ENCODE peak calls at places on chromosomes 1 and 21, in six cellular contexts. F is sigmoid colon, D is stomach, O is endothelial cell of umbilical vein, Z is spleen, C is K562. U is an unnamed sample.

GRCh38 chr1:163928080-163928479 is 606.3 kb downstream of the NUF2 start:
- DNase-seq in O (no peak), F (no peak), C (no peak), Z (no peak), D (no peak), U (no peak)

GRCh38 chr1:84385347-84385746 is 12.9 kb upstream of the DNASE2B start:
- DNase-seq in O (no peak), C (no peak), Z (no peak), D (no peak), F (no peak), U (no peak)

GRCh38 chr1:35564037-35564883 is 6.7 kb downstream of the NCDN start:
- DNase-seq in C (peak; percentile 85), F (peak; percentile 85), D (peak; percentile 88), O (peak; percentile 70), Z (peak; percentile 89), U (peak; percentile 80)

GRCh38 chr1:89465201-89465600 is 59.4 kb upstream of the LRRC8B start:
- DNase-seq in O (no peak), F (no peak), C (no peak), D (no peak), Z (no peak), U (no peak)

GRCh38 chr1:100463809-100464424 is 74.0 kb upstream of the GPR88 start:
- DNase-seq in C (peak; percentile 49), D (peak; percentile 63), Z (peak; percentile 88), O (peak; percentile 48), F (peak; percentile 82), U (no peak)

GRCh38 chr1:19463204-19463803 is 22.0 kb downstream of the CAPZB start:
- DNase-seq in Z (peak; percentile 89), O (no peak), F (no peak), D (no peak), C (no peak), U (peak; percentile 69)

GRCh38 chr21:43782741-43783700 is 6.4 kb upstream of the RRP1 start:
- DNase-seq in F (no peak), D (no peak), O (no peak), Z (no peak), C (no peak), U (no peak)

GRCh38 chr1:167805041-167805556 is 83.3 kb downstream of the MPZL1 start:
- DNase-seq in O (no peak), D (no peak), Z (no peak), F (no peak), C (no peak), U (no peak)

GRCh38 chr1:111621050-111621449 is 1.5 kb downstream of the RAP1A start:
- DNase-seq in F (no peak), Z (no peak), O (peak; percentile 14), D (no peak), C (no peak), U (no peak)

GRCh38 chr1:240613353-240614142 is 1.6 kb upstream of the GREM2 start:
- DNase-seq in O (no peak), D (no peak), C (no peak), Z (no peak), F (no peak), U (no peak)

GRCh38 chr21:19197950-19198349 is 794.4 kb upstream of the TMPRSS15 start:
- DNase-seq in O (no peak), F (no peak), D (no peak), C (no peak), Z (no peak), U (no peak)

GRCh38 chr1:112717263-112717662 is 2.1 kb upstream of the PPM1J start:
- DNase-seq in C (no peak), Z (no peak), D (no peak), F (no peak), O (no peak), U (no peak)

GRCh38 chr1:27569088-27569459 is 34.9 kb downstream of the AHDC1 start:
- DNase-seq in C (no peak), F (peak; percentile 78), O (no peak), D (no peak), Z (no peak), U (no peak)

GRCh38 chr1:207867136-207868081 is 43.5 kb downstream of the CD34 start:
- DNase-seq in D (peak; percentile 72), Z (peak; percentile 90), F (peak; percentile 85), C (no peak), O (peak; percentile 43), U (peak; percentile 32)

GRCh38 chr1:94326329-94326728 is 88.9 kb upstream of the ARHGAP29 start:
- DNase-seq in C (no peak), O (no peak), F (no peak), Z (no peak), D (no peak), U (no peak)

GRCh38 chr1:25647863-25648262 is 31.3 kb downstream of the MAN1C1 start:
- DNase-seq in F (no peak), Z (no peak), C (no peak), O (no peak), D (no peak), U (no peak)

GRCh38 chr1:232655746-232656085 is 25.8 kb upstream of the SIPA1L2 start:
- DNase-seq in O (no peak), Z (no peak), C (no peak), F (no peak), D (no peak), U (no peak)

GRCh38 chr1:235601087-235601486 is 48.5 kb downstream of the GNG4 start:
- DNase-seq in D (peak; percentile 27), C (peak; percentile 37), F (no peak), O (peak; percentile 12), Z (peak; percentile 47), U (no peak)

GRCh38 chr1:88729297-88729696 is 45.2 kb downstream of the PKN2 start:
- DNase-seq in O (no peak), C (no peak), D (no peak), F (no peak), Z (no peak), U (no peak)

GRCh38 chr1:192979542-192979941 is 79.6 kb downstream of the UCHL5 start:
- DNase-seq in F (no peak), C (no peak), Z (no peak), O (no peak), D (no peak), U (no peak)

GRCh38 chr1:60078182-60078581 is 4.6 kb upstream of the C1orf87 start:
- DNase-seq in D (no peak), O (no peak), F (no peak), C (no peak), Z (no peak), U (no peak)

GRCh38 chr1:53285969-53286760 is 41.7 kb downstream of the LRP8 start:
- DNase-seq in O (no peak), Z (no peak), F (no peak), D (no peak), C (no peak), U (no peak)

GRCh38 chr1:52574594-52574993 is 21.7 kb upstream of the TUT4 start:
- DNase-seq in F (no peak), O (peak; percentile 85), D (no peak), Z (no peak), C (no peak), U (no peak)

GRCh38 chr1:115210302-115210711 is 121.0 kb upstream of the TSPAN2 start:
- DNase-seq in D (no peak), C (no peak), F (no peak), O (no peak), Z (no peak), U (no peak)

GRCh38 chr1:59026472-59026948 is 242.7 kb upstream of the JUN start:
- DNase-seq in Z (no peak), D (no peak), F (no peak), O (no peak), C (no peak), U (no peak)

GRCh38 chr1:224881762-224882211 is 47.7 kb upstream of the DNAH14 start:
- DNase-seq in O (no peak), C (no peak), F (no peak), D (no peak), Z (no peak), U (no peak)

GRCh38 chr21:37208056-37208705 is 59.0 kb downstream of the VPS26C start:
- DNase-seq in F (no peak), Z (peak; percentile 91), D (peak; percentile 62), C (peak; percentile 36), O (no peak), U (peak; percentile 51)

GRCh38 chr1:212630159-212630900 is 21.8 kb downstream of the ATF3 start:
- DNase-seq in O (peak; percentile 42), F (peak; percentile 82), C (peak; percentile 85), D (peak; percentile 68), Z (peak; percentile 89), U (peak; percentile 66)

GRCh38 chr1:201903135-201903534 is 14.4 kb downstream of the SHISA4 start:
- DNase-seq in D (no peak), C (no peak), Z (no peak), O (no peak), F (peak; percentile 84), U (peak; percentile 26)

GRCh38 chr1:168223681-168224515 is 1.9 kb upstream of the SFT2D2 start:
- DNase-seq in O (no peak), F (no peak), D (no peak), C (no peak), Z (no peak), U (no peak)

GRCh38 chr1:63802109-63802508 is 28.3 kb downstream of the ROR1 start:
- DNase-seq in F (no peak), Z (no peak), C (no peak), O (no peak), D (no peak), U (no peak)

DNA sequence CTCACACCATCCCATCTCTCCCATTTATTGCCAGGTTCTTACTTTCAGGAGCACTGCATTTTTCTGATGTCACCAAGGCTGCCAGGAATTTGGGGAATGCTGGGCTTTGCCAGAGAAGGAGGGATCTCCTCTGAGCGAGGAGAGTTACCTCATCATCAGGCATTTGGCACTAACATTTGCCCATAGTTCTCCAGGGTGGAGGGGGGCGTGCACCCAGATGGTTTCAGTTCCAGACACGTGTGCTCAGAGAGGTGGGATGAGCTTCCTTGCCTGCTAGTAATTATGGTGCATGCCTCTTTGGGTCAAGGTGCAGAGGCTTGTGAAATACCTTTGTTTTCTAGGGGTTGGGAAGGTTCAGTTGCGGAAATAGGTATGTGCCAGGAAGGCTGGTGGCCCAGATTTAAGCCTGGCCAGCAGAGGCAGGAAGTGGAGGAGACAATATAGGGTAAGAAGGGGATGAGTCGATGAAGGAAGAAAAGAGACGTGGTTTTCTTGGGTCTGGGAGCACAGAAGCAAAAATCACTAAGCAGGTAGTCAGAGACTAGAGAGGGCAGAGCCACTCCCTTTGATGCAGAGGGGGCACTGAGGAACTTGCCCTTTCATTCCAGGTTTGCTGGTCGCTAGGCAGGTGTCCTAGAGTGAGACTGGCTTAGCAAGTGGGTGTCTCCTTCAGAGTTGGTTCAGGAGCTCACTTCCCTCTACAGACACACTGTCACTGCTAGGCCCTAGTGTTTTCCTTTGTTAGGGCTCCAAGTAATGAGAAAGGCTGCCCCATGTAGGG is 7.2 kb downstream of the TUFT1 start:
- DNase-seq in F (peak; percentile 82), C (no peak), Z (no peak), D (peak; percentile 65), O (peak; percentile 60), U (peak; percentile 81)
- TF ChIP-seq POLR2AphosphoS5 in F (no peak), C (no peak), Z (no peak), D (peak; percentile 2), O (no peak), U (peak; percentile 31)

GRCh38 chr1:198696211-198696610 is 57.4 kb downstream of the PTPRC start:
- DNase-seq in O (no peak), D (no peak), C (no peak), Z (no peak), F (no peak), U (no peak)
- H3K36me3 ChIP-seq in O (no peaks in the 10 kb centered on the region), D (no peaks in the 10 kb centered on the region), C (peaks cover 18% of the 10 kb centered on the region), Z (no peaks in the 10 kb centered on the region), F (no peaks in the 10 kb centered on the region), U (no peaks in the 10 kb centered on the region)

GRCh38 chr1:178931843-178932551 is 61.1 kb upstream of the ANGPTL1 start:
- DNase-seq in Z (peak; percentile 80), D (no peak), C (no peak), F (peak; percentile 96), O (no peak), U (peak; percentile 63)
- TF ChIP-seq POLR2AphosphoS5 in Z (peak; percentile 78), D (peak; percentile 94), C (no peak), F (peak; percentile 95), O (no peak), U (peak; percentile 93)

GRCh38 chr21:17602874-17603273 is 9.8 kb downstream of the BTG3 start:
- DNase-seq in O (no peak), C (no peak), D (no peak), Z (no peak), F (no peak), U (no peak)
- H3K36me3 ChIP-seq in O (peaks cover 9% of the 10 kb centered on the region), C (peaks cover 93% of the 10 kb centered on the region), D (peaks cover 26% of the 10 kb centered on the region), Z (peaks cover 2% of the 10 kb centered on the region), F (peaks cover 10% of the 10 kb centered on the region), U (no peaks in the 10 kb centered on the region)